ENCODE peak calls at places on chromosomes 11 and 22, in eight cellular contexts. One of them, this sample, is unnamed.

GRCh38 chr11:117195208-117195607 is 4.0 kb upstream of the TAGLN start:
- DNase-seq in CD4-positive, alpha-beta T cell: no peak
- DNase-seq in immature natural killer cell: no peak
- DNase-seq in stomach: no peak
- DNase-seq in activated CD4-positive, alpha-beta T cell treated with anti-CD3 and anti-CD28 coated beads for 24 hours: no peak
- DNase-seq in posterior vena cava: no peak
- DNase-seq in stimulated activated CD4-positive, alpha-beta T cell treated with anti-CD3 and anti-CD28 coated beads, Interleukin-12 subunit alpha, Interleukin-12 subunit beta, amount 100 ng/mL, for 48 hours: no peak
- DNase-seq in body of pancreas: peak; percentile 54
- DNase-seq in this sample: no peak

GRCh38 chr22:41656515-41656914 is 32.2 kb downstream of the SNU13 start:
- DNase-seq in body of pancreas: no peak
- DNase-seq in activated CD4-positive, alpha-beta T cell treated with anti-CD3 and anti-CD28 coated beads for 24 hours: no peak
- DNase-seq in stomach: no peak
- DNase-seq in immature natural killer cell: no peak
- DNase-seq in posterior vena cava: no peak
- DNase-seq in CD4-positive, alpha-beta T cell: no peak
- DNase-seq in stimulated activated CD4-positive, alpha-beta T cell treated with anti-CD3 and anti-CD28 coated beads, Interleukin-12 subunit alpha, Interleukin-12 subunit beta, amount 100 ng/mL, for 48 hours: no peak
- DNase-seq in this sample: no peak

GRCh38 chr22:46090051-46090591 is 60.2 kb upstream of the PPARA start:
- DNase-seq in body of pancreas: peak; percentile 94
- DNase-seq in activated CD4-positive, alpha-beta T cell treated with anti-CD3 and anti-CD28 coated beads for 24 hours: no peak
- DNase-seq in stimulated activated CD4-positive, alpha-beta T cell treated with anti-CD3 and anti-CD28 coated beads, Interleukin-12 subunit alpha, Interleukin-12 subunit beta, amount 100 ng/mL, for 48 hours: no peak
- DNase-seq in immature natural killer cell: no peak
- DNase-seq in CD4-positive, alpha-beta T cell: no peak
- DNase-seq in posterior vena cava: peak; percentile 84
- DNase-seq in stomach: peak; percentile 85
- DNase-seq in this sample: no peak

GRCh38 chr11:44793350-44794090 is 66.8 kb downstream of the TSPAN18 start:
- DNase-seq in stimulated activated CD4-positive, alpha-beta T cell treated with anti-CD3 and anti-CD28 coated beads, Interleukin-12 subunit alpha, Interleukin-12 subunit beta, amount 100 ng/mL, for 48 hours: no peak
- DNase-seq in posterior vena cava: no peak
- DNase-seq in CD4-positive, alpha-beta T cell: no peak
- DNase-seq in activated CD4-positive, alpha-beta T cell treated with anti-CD3 and anti-CD28 coated beads for 24 hours: no peak
- DNase-seq in immature natural killer cell: no peak
- DNase-seq in stomach: no peak
- DNase-seq in body of pancreas: no peak
- DNase-seq in this sample: no peak

GRCh38 chr11:5288912-5289525 is 12.7 kb downstream of the OR51B4 start:
- DNase-seq in immature natural killer cell: no peak
- DNase-seq in body of pancreas: no peak
- DNase-seq in stomach: no peak
- DNase-seq in activated CD4-positive, alpha-beta T cell treated with anti-CD3 and anti-CD28 coated beads for 24 hours: no peak
- DNase-seq in posterior vena cava: no peak
- DNase-seq in stimulated activated CD4-positive, alpha-beta T cell treated with anti-CD3 and anti-CD28 coated beads, Interleukin-12 subunit alpha, Interleukin-12 subunit beta, amount 100 ng/mL, for 48 hours: no peak
- DNase-seq in CD4-positive, alpha-beta T cell: no peak
- DNase-seq in this sample: no peak

GRCh38 chr11:12989428-12990242 is 19.5 kb upstream of the RASSF10 start:
- DNase-seq in CD4-positive, alpha-beta T cell: no peak
- DNase-seq in immature natural killer cell: no peak
- DNase-seq in activated CD4-positive, alpha-beta T cell treated with anti-CD3 and anti-CD28 coated beads for 24 hours: no peak
- DNase-seq in posterior vena cava: no peak
- DNase-seq in body of pancreas: no peak
- DNase-seq in stimulated activated CD4-positive, alpha-beta T cell treated with anti-CD3 and anti-CD28 coated beads, Interleukin-12 subunit alpha, Interleukin-12 subunit beta, amount 100 ng/mL, for 48 hours: no peak
- DNase-seq in stomach: no peak
- DNase-seq in this sample: no peak

GRCh38 chr11:20610825-20611224 is 11.4 kb downstream of the SLC6A5 start:
- DNase-seq in activated CD4-positive, alpha-beta T cell treated with anti-CD3 and anti-CD28 coated beads for 24 hours: no peak
- DNase-seq in CD4-positive, alpha-beta T cell: no peak
- DNase-seq in stomach: no peak
- DNase-seq in body of pancreas: no peak
- DNase-seq in posterior vena cava: no peak
- DNase-seq in stimulated activated CD4-positive, alpha-beta T cell treated with anti-CD3 and anti-CD28 coated beads, Interleukin-12 subunit alpha, Interleukin-12 subunit beta, amount 100 ng/mL, for 48 hours: no peak
- DNase-seq in immature natural killer cell: no peak
- DNase-seq in this sample: no peak

GRCh38 chr22:43174941-43175531 is 11.9 kb downstream of the TTLL12 start:
- DNase-seq in activated CD4-positive, alpha-beta T cell treated with anti-CD3 and anti-CD28 coated beads for 24 hours: no peak
- DNase-seq in CD4-positive, alpha-beta T cell: no peak
- DNase-seq in stimulated activated CD4-positive, alpha-beta T cell treated with anti-CD3 and anti-CD28 coated beads, Interleukin-12 subunit alpha, Interleukin-12 subunit beta, amount 100 ng/mL, for 48 hours: no peak
- DNase-seq in posterior vena cava: peak; percentile 59
- DNase-seq in body of pancreas: no peak
- DNase-seq in immature natural killer cell: no peak
- DNase-seq in stomach: peak; percentile 49
- DNase-seq in this sample: no peak

GRCh38 chr11:83827520-83827919 is 541.4 kb upstream of the CCDC90B start:
- DNase-seq in activated CD4-positive, alpha-beta T cell treated with anti-CD3 and anti-CD28 coated beads for 24 hours: no peak
- DNase-seq in posterior vena cava: no peak
- DNase-seq in stomach: no peak
- DNase-seq in CD4-positive, alpha-beta T cell: no peak
- DNase-seq in body of pancreas: no peak
- DNase-seq in immature natural killer cell: no peak
- DNase-seq in stimulated activated CD4-positive, alpha-beta T cell treated with anti-CD3 and anti-CD28 coated beads, Interleukin-12 subunit alpha, Interleukin-12 subunit beta, amount 100 ng/mL, for 48 hours: no peak
- DNase-seq in this sample: no peak

GRCh38 chr11:21711341-21711740 is 481.5 kb upstream of the ANO5 start:
- DNase-seq in stomach: no peak
- DNase-seq in CD4-positive, alpha-beta T cell: no peak
- DNase-seq in stimulated activated CD4-positive, alpha-beta T cell treated with anti-CD3 and anti-CD28 coated beads, Interleukin-12 subunit alpha, Interleukin-12 subunit beta, amount 100 ng/mL, for 48 hours: no peak
- DNase-seq in posterior vena cava: no peak
- DNase-seq in immature natural killer cell: no peak
- DNase-seq in body of pancreas: no peak
- DNase-seq in activated CD4-positive, alpha-beta T cell treated with anti-CD3 and anti-CD28 coated beads for 24 hours: no peak
- DNase-seq in this sample: no peak

GRCh38 chr11:33500865-33501479 is 199.7 kb downstream of the C11orf91 start:
- DNase-seq in stimulated activated CD4-positive, alpha-beta T cell treated with anti-CD3 and anti-CD28 coated beads, Interleukin-12 subunit alpha, Interleukin-12 subunit beta, amount 100 ng/mL, for 48 hours: no peak
- DNase-seq in posterior vena cava: no peak
- DNase-seq in body of pancreas: no peak
- DNase-seq in immature natural killer cell: no peak
- DNase-seq in CD4-positive, alpha-beta T cell: no peak
- DNase-seq in activated CD4-positive, alpha-beta T cell treated with anti-CD3 and anti-CD28 coated beads for 24 hours: no peak
- DNase-seq in stomach: no peak
- DNase-seq in this sample: no peak

GRCh38 chr11:94543695-94544581 is at the start of gene FUT4:
- DNase-seq in CD4-positive, alpha-beta T cell: peak; percentile 57
- DNase-seq in stomach: peak; percentile 94
- DNase-seq in posterior vena cava: peak; percentile 97
- DNase-seq in stimulated activated CD4-positive, alpha-beta T cell treated with anti-CD3 and anti-CD28 coated beads, Interleukin-12 subunit alpha, Interleukin-12 subunit beta, amount 100 ng/mL, for 48 hours: peak; percentile 56
- DNase-seq in activated CD4-positive, alpha-beta T cell treated with anti-CD3 and anti-CD28 coated beads for 24 hours: peak; percentile 53
- DNase-seq in immature natural killer cell: peak; percentile 70
- DNase-seq in body of pancreas: peak; percentile 95
- DNase-seq in this sample: peak; percentile 69

GRCh38 chr11:118651820-118652219 is 27.6 kb downstream of the TREH start:
- DNase-seq in body of pancreas: no peak
- DNase-seq in stimulated activated CD4-positive, alpha-beta T cell treated with anti-CD3 and anti-CD28 coated beads, Interleukin-12 subunit alpha, Interleukin-12 subunit beta, amount 100 ng/mL, for 48 hours: no peak
- DNase-seq in stomach: no peak
- DNase-seq in immature natural killer cell: no peak
- DNase-seq in posterior vena cava: peak; percentile 20
- DNase-seq in CD4-positive, alpha-beta T cell: no peak
- DNase-seq in activated CD4-positive, alpha-beta T cell treated with anti-CD3 and anti-CD28 coated beads for 24 hours: no peak
- DNase-seq in this sample: no peak

GRCh38 chr11:96332236-96332761 is 10.7 kb downstream of the MAML2 start:
- DNase-seq in activated CD4-positive, alpha-beta T cell treated with anti-CD3 and anti-CD28 coated beads for 24 hours: no peak
- DNase-seq in CD4-positive, alpha-beta T cell: no peak
- DNase-seq in stimulated activated CD4-positive, alpha-beta T cell treated with anti-CD3 and anti-CD28 coated beads, Interleukin-12 subunit alpha, Interleukin-12 subunit beta, amount 100 ng/mL, for 48 hours: no peak
- DNase-seq in immature natural killer cell: no peak
- DNase-seq in body of pancreas: no peak
- DNase-seq in stomach: no peak
- DNase-seq in posterior vena cava: no peak
- DNase-seq in this sample: no peak

GRCh38 chr11:10878408-10879214 is 20.8 kb upstream of the ZBED5 start:
- DNase-seq in activated CD4-positive, alpha-beta T cell treated with anti-CD3 and anti-CD28 coated beads for 24 hours: no peak
- DNase-seq in body of pancreas: peak; percentile 13
- DNase-seq in CD4-positive, alpha-beta T cell: no peak
- DNase-seq in posterior vena cava: no peak
- DNase-seq in immature natural killer cell: peak; percentile 64
- DNase-seq in stomach: no peak
- DNase-seq in stimulated activated CD4-positive, alpha-beta T cell treated with anti-CD3 and anti-CD28 coated beads, Interleukin-12 subunit alpha, Interleukin-12 subunit beta, amount 100 ng/mL, for 48 hours: peak; percentile 40
- DNase-seq in this sample: no peak

GRCh38 chr11:120151536-120151935 is 13.6 kb upstream of the TRIM29 start:
- DNase-seq in activated CD4-positive, alpha-beta T cell treated with anti-CD3 and anti-CD28 coated beads for 24 hours: no peak
- DNase-seq in body of pancreas: no peak
- DNase-seq in CD4-positive, alpha-beta T cell: no peak
- DNase-seq in immature natural killer cell: no peak
- DNase-seq in stomach: no peak
- DNase-seq in posterior vena cava: no peak
- DNase-seq in stimulated activated CD4-positive, alpha-beta T cell treated with anti-CD3 and anti-CD28 coated beads, Interleukin-12 subunit alpha, Interleukin-12 subunit beta, amount 100 ng/mL, for 48 hours: no peak
- DNase-seq in this sample: no peak

This sample was measured in CD8-positive, alpha-beta T cell.